ENCODE peak calls at places on chromosomes 11 and 22, in four cellular contexts. W is lower lobe of right lung, P is heart left ventricle, B is H9. M is an unnamed sample. For H3K4me1 and H3K27me3, the result is how much of the 10 kb centered on the place peaks cover.

GRCh38 chr22:24421428-24421931 is 5.9 kb upstream of the ADORA2A start:
- DNase-seq in W (peak), P (no peak), B (peak), M (no peak)

GRCh38 chr22:19258371-19258770 is 33.1 kb downstream of the CLTCL1 start:
- DNase-seq in W (no peak), P (no peak), B (no peak), M (no peak)

GRCh38 chr22:39144101-39144815 is 8.2 kb downstream of the CBX7 start:
- DNase-seq in W (peak), P (no peak), B (peak), M (peak)

GRCh38 chr11:91513734-91514133 is 710.9 kb upstream of the FAT3 start:
- DNase-seq in W (no peak), P (no peak), B (no peak), M (no peak)

GRCh38 chr22:23836692-23837495 is 1.9 kb downstream of the DERL3 start:
- DNase-seq in W (no peak), P (no peak), B (no peak), M (no peak)

GRCh38 chr11:66906077-66906929 is 49.4 kb downstream of the LRFN4 start:
- DNase-seq in W (no peak), P (no peak), B (no peak), M (no peak)

GRCh38 chr11:74138021-74138420 is 32.8 kb downstream of the C2CD3 start:
- DNase-seq in W (no peak), P (no peak), B (no peak), M (no peak)

GRCh38 chr11:73655686-73656085 is 9.3 kb downstream of the PLEKHB1 start:
- DNase-seq in W (no peak), P (no peak), B (no peak), M (no peak)

GRCh38 chr11:95505927-95506426 is 275.0 kb upstream of the SESN3 start:
- DNase-seq in W (no peak), P (no peak), B (no peak), M (no peak)

GRCh38 chr22:35205141-35205775 is 52.0 kb upstream of the HMGXB4 start:
- DNase-seq in W (no peak), P (no peak), B (no peak), M (no peak)

GRCh38 chr11:117232911-117233409 is 489 bp downstream of the RNF214 start:
- DNase-seq in W (peak), P (peak), B (peak), M (no peak)

GRCh38 chr11:125069796-125070195 is 6.7 kb downstream of the SLC37A2 start:
- DNase-seq in W (no peak), P (no peak), B (peak), M (no peak)

GRCh38 chr22:25062378-25063095 is 110.0 kb downstream of the KIAA1671 start:
- DNase-seq in W (no peak), P (no peak), B (no peak), M (peak)

GRCh38 chr11:10294289-10294953 is 402 bp upstream of the SBF2 start:
- DNase-seq in W (peak), P (peak), B (peak), M (no peak)

GRCh38 chr11:74680703-74681531 is 50.3 kb downstream of the CHRDL2 start:
- DNase-seq in W (no peak), P (no peak), B (peak), M (no peak)

GRCh38 chr11:46181843-46182424 is 60.7 kb upstream of the PHF21A start:
- DNase-seq in W (no peak), P (no peak), B (no peak), M (no peak)

GRCh38 chr11:28366549-28367341 is 258.6 kb downstream of the METTL15 start:
- DNase-seq in W (no peak), P (no peak), B (no peak), M (no peak)

GRCh38 chr11:47254381-47254780 is 3.4 kb upstream of the NR1H3 start:
- DNase-seq in W (peak), P (no peak), B (no peak), M (no peak)
- H3K27ac ChIP-seq in W (peak), P (peak), B (no peak), M (no peak)

DNA sequence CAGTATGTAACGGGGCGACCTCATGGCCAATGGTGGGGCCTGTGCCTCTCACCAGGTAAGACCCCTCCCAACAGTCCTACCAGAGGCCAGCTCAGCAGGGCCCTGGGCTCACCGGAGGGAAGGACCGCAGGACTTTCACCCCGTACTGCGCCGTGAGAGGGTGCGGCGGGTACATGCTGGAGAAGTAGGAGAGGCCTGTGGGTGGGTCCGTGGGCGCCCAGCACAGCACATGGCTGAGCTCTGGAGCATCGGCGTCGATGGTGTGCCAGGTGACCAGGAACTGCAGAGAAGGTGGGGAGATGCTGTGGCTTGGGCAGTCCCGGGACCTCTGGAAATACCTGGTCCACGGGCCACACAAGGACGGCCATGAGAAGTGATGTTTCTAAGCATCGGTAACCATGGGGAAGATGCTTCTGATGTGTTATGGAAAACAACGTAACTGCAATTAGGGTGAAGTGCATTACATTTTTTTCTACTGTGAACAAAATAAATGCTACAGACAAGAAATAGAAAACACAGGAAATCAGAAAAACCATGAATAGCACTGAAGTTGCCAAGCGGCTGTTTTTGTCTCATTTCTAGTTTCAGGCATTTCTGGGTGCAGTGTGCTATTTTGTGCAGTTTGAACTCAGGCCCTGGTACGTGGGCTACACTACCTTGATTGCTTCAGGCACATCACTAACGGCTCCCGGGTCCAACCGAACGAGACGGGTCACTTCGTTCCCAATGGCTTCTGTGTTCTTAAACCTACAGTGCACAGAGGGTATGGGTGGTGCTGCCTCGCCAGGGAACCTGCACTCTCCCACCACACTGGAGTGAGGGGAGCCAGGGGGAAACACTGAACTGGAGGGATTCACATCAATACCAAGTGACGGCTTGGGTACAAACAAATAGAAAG is 46.5 kb upstream of the SERPIND1 start:
- DNase-seq in W (no peak), P (no peak), B (no peak), M (no peak)
- H3K4me1 ChIP-seq in W (under half), P (under half), B (under half), M (under half)

GRCh38 chr11:31827458-31828206 is 16.5 kb upstream of the PAX6 start:
- DNase-seq in W (no peak), P (no peak), B (no peak), M (no peak)
- H3K27me3 ChIP-seq in W (half or more), P (half or more), B (under half), M (half or more)

DNA sequence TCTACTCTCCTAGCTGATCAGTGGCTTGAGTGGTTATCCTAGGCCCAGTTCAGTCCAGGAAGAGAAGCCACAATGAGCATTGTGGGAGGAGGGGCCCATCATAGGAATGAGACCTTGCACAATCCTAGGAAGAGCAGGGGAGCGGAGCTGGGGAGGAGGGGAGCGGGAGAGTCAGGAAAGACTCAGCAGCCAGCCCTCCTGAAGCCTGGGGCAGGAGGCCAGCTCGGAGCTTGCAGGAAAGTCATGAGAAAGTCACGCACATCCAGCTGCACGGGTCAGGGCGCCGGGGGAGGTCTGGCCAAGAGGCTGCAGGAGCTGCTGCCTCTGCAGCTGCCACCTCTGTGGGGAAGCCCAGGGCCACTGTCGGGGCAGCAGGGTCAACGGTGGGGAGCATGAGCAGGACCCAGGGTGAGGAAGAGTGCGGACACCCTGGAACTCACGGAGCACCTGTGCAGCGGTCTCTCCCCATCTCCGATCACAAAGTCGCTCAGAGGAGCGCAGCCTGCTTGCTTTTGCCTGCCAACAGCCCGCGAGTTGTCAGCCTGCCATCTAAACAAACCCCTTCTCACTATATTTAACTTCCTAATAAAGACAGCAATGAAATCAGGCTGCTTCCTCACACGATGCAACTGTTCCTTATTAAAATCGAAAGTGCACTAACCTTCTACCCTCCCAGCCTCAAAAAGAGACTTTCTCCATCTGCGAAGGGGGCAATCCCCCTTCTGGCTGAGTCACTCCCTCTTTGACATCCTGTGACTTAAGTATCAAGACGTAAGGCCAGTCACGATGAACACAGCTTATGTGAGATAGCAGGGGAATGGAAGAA is 52.8 kb upstream of the RTL6 start:
- DNase-seq in W (peak), P (peak), B (no peak), M (no peak)
- H3K27ac ChIP-seq in W (peak), P (no peak), B (no peak), M (no peak)

GRCh38 chr11:93984205-93984586 is 37.0 kb upstream of the HEPHL1 start:
- DNase-seq in W (no peak), P (no peak), B (no peak), M (no peak)
- H3K4me1 ChIP-seq in W (under half), P (under half), B (under half), M (under half)

GRCh38 chr11:71235719-71236118 is 16.7 kb downstream of the SHANK2 start:
- DNase-seq in W (peak), P (no peak), B (peak), M (no peak)
- H3K27me3 ChIP-seq in W (under half), P (under half), B (under half), M (under half)

GRCh38 chr22:48661984-48662383 is 1165.7 kb downstream of the BRD1 start:
- DNase-seq in W (no peak), P (peak), B (no peak), M (no peak)

GRCh38 chr22:48662476-48663150 is 1165.1 kb downstream of the BRD1 start:
- DNase-seq in W (no peak), P (peak), B (no peak), M (no peak)

GRCh38 chr22:48664586-48664985 is 1163.1 kb downstream of the BRD1 start:
- DNase-seq in W (no peak), P (peak), B (no peak), M (no peak)

GRCh38 chr22:48665286-48666010 is 1162.2 kb downstream of the BRD1 start:
- DNase-seq in W (no peak), P (peak), B (no peak), M (no peak)

GRCh38 chr22:48663297-48663696 is 1164.4 kb downstream of the BRD1 start:
- DNase-seq in W (no peak), P (peak), B (peak), M (no peak)
- H3K27ac ChIP-seq in W (no peak), P (no peak), B (no peak), M (no peak)